ENCODE peak calls at places on chromosomes 4 and X, in ten cellular contexts. Y, D, J, O, G, T, K, C, V and A are unnamed samples.

GRCh38 chr4:83889802-83890201 is 353.9 kb downstream of the GPAT3 start:
- DNase-seq in Y (no peak), D (peak), J (peak), O (no peak), G (no peak), T (no peak), K (no peak), C (peak), V (no peak), A (no peak)

GRCh38 chrX:108735087-108735679 is 1.2 kb downstream of the IRS4 start:
- DNase-seq in Y (no peak), D (no peak), J (no peak), O (peak), G (no peak), T (peak), K (no peak), C (no peak), V (no peak), A (no peak)

GRCh38 chrX:109934935-109935334 is 68.0 kb upstream of the TMEM164 start:
- DNase-seq in Y (no peak), D (no peak), J (peak), O (no peak), G (no peak), T (no peak), K (no peak), C (peak), V (no peak), A (no peak)

GRCh38 chrX:91108761-91109160 is 325.9 kb upstream of the PABPC5 start:
- DNase-seq in Y (no peak), D (no peak), J (no peak), O (no peak), G (no peak), T (no peak), K (no peak), C (no peak), V (no peak), A (no peak)

GRCh38 chr4:125104616-125105015 is 210.1 kb upstream of the FAT4 start:
- DNase-seq in Y (no peak), D (no peak), J (no peak), O (no peak), G (no peak), T (no peak), K (no peak), C (peak), V (no peak), A (no peak)

GRCh38 chr4:110532901-110533589 is 57.1 kb downstream of the ENPEP start:
- DNase-seq in Y (no peak), D (no peak), J (no peak), O (no peak), G (peak), T (no peak), K (no peak), C (no peak), V (no peak), A (no peak)

GRCh38 chr4:74751856-74752255 is 42.5 kb downstream of the BTC start:
- DNase-seq in Y (no peak), D (no peak), J (no peak), O (no peak), G (no peak), T (no peak), K (no peak), C (no peak), V (no peak), A (no peak)

GRCh38 chrX:45775462-45775861 is 574.8 kb upstream of the DIPK2B start:
- DNase-seq in Y (no peak), D (peak), J (peak), O (no peak), G (peak), T (no peak), K (no peak), C (no peak), V (no peak), A (no peak)

GRCh38 chr4:47490550-47490949 is 5.5 kb downstream of the ATP10D start:
- DNase-seq in Y (no peak), D (peak), J (peak), O (peak), G (peak), T (no peak), K (no peak), C (peak), V (no peak), A (no peak)